ENCODE peak calls at places on chromosomes 2 and 18, in eight cellular contexts. Y is thyroid gland, Z is spleen, E is PC-3, R is GM06990, C is stomach, Q is fibroblast of lung, I is neural progenitor cell. U is an unnamed sample.

GRCh38 chr2:146246734-146247523 is 1597.9 kb upstream of the ACVR2A start:
- DNase-seq in Z (no peak), Q (no peak), I (no peak), E (no peak), Y (no peak), C (no peak), R (no peak), U (no peak)

GRCh38 chr2:237978058-237978712 is 11.4 kb downstream of the UBE2F start:
- DNase-seq in C (peak; percentile 17), Z (no peak), Q (peak; percentile 56), Y (no peak), I (no peak), E (no peak), R (no peak), U (no peak)

GRCh38 chr2:112579280-112579679 is 5.1 kb upstream of the CHCHD5 start:
- DNase-seq in E (peak; percentile 95), I (no peak), Z (no peak), R (no peak), Y (no peak), Q (peak; percentile 93), C (no peak), U (no peak)

GRCh38 chr18:36315736-36316135 is 18.2 kb downstream of the FHOD3 start:
- DNase-seq in I (peak; percentile 76), R (no peak), Q (no peak), E (peak; percentile 63), Y (peak; percentile 67), C (no peak), Z (no peak), U (no peak)

GRCh38 chr2:239523147-239523943 is 122.5 kb upstream of the HDAC4 start:
- DNase-seq in R (no peak), I (no peak), C (no peak), Z (peak; percentile 63), Y (no peak), E (no peak), Q (no peak), U (peak; percentile 49)

GRCh38 chr2:142880275-142880674 is 2.8 kb downstream of the KYNU start:
- DNase-seq in I (no peak), R (no peak), Z (no peak), Q (peak; percentile 52), E (peak; percentile 77), Y (no peak), C (no peak), U (no peak)

GRCh38 chr2:221677688-221678087 is 105.6 kb upstream of the EPHA4 start:
- DNase-seq in R (no peak), Z (no peak), Y (no peak), C (no peak), Q (no peak), E (no peak), I (no peak), U (no peak)

GRCh38 chr2:161981679-161982300 is 92.2 kb downstream of the DPP4 start:
- DNase-seq in I (no peak), R (no peak), C (no peak), E (no peak), Q (no peak), Y (no peak), Z (no peak), U (no peak)

GRCh38 chr18:28690100-28690499 is 513.2 kb upstream of the CDH2 start:
- DNase-seq in C (no peak), R (no peak), I (no peak), E (peak; percentile 29), Q (no peak), Y (no peak), Z (no peak), U (no peak)

GRCh38 chr18:57951999-57952774 is 91.8 kb upstream of the NEDD4L start:
- DNase-seq in Y (peak; percentile 77), C (no peak), Q (peak; percentile 10), I (no peak), Z (no peak), R (no peak), E (no peak), U (no peak)

GRCh38 chr2:217752714-217753459 is 249.9 kb downstream of the TNS1 start:
- DNase-seq in Z (no peak), Y (no peak), E (no peak), Q (no peak), I (no peak), C (no peak), R (no peak), U (no peak)

GRCh38 chr18:49510393-49511115 is 23.5 kb upstream of the C18orf32 start:
- DNase-seq in I (peak; percentile 68), Y (peak; percentile 62), E (peak; percentile 55), Q (peak; percentile 64), C (peak; percentile 38), Z (no peak), R (peak; percentile 19), U (peak; percentile 37)

GRCh38 chr2:227285741-227286140 is 39.3 kb upstream of the MFF start:
- DNase-seq in Q (no peak), I (no peak), Y (no peak), R (no peak), E (no peak), Z (no peak), C (no peak), U (no peak)

GRCh38 chr2:133557624-133558023 is 10.6 kb downstream of the NCKAP5 start:
- DNase-seq in Y (no peak), C (no peak), R (no peak), E (no peak), I (no peak), Q (no peak), Z (no peak), U (no peak)

GRCh38 chr2:216283038-216283900 is 89.0 kb downstream of the MARCHF4 start:
- DNase-seq in I (peak; percentile 50), Y (peak; percentile 6), C (no peak), Q (no peak), E (peak; percentile 17), R (peak; percentile 63), Z (no peak), U (peak; percentile 87)

GRCh38 chr2:158671381-158672245 is 123.5 kb upstream of the DAPL1 start:
- DNase-seq in R (no peak), Y (peak; percentile 86), E (no peak), C (no peak), I (no peak), Z (no peak), Q (no peak), U (no peak)

GRCh38 chr2:287471-287885 is 413 bp downstream of the ALKAL2 start:
- DNase-seq in Q (peak; percentile 48), E (no peak), Y (peak; percentile 29), I (peak; percentile 68), Z (no peak), C (peak; percentile 45), R (no peak), U (peak; percentile 86)

GRCh38 chr2:290090-290722 is 2.3 kb upstream of the ALKAL2 start:
- DNase-seq in Q (peak; percentile 83), Z (peak; percentile 86), E (peak; percentile 80), I (peak; percentile 81), Y (peak; percentile 77), R (peak; percentile 54), C (peak; percentile 79), U (peak; percentile 89)

GRCh38 chr2:288743-289361 is 961 bp upstream of the ALKAL2 start:
- DNase-seq in R (no peak), Q (no peak), E (no peak), I (peak; percentile 23), Z (no peak), C (no peak), Y (no peak), U (peak; percentile 84)

GRCh38 chr2:288002-288742 is at the start of gene ALKAL2:
- DNase-seq in Q (no peak), I (peak; percentile 66), E (no peak), Y (no peak), R (no peak), Z (no peak), C (peak; percentile 39), U (peak; percentile 86)

GRCh38 chr2:289362-290089 is 1.6 kb upstream of the ALKAL2 start:
- DNase-seq in R (no peak), Q (peak; percentile 26), Z (no peak), Y (peak; percentile 23), I (peak; percentile 55), E (peak; percentile 25), C (peak; percentile 59), U (peak; percentile 78)
- H3K27me3 ChIP-seq in R (no peaks in the 10 kb centered on the region), Q (peaks cover 6% of the 10 kb centered on the region), Z (peaks cover 50% of the 10 kb centered on the region), Y (peaks cover 3% of the 10 kb centered on the region), I (peaks cover 84% of the 10 kb centered on the region), E (peaks cover 17% of the 10 kb centered on the region), C (peaks cover 9% of the 10 kb centered on the region), U (peaks cover 35% of the 10 kb centered on the region)

GRCh38 chr18:25231327-25231691 is 120.7 kb downstream of the ZNF521 start:
- DNase-seq in Y (no peak), C (no peak), E (no peak), Z (no peak), Q (no peak), I (no peak), R (no peak), U (no peak)
- H3K4me3 ChIP-seq in Y (no peak overlapping the region), C (no peak overlapping the region), E (no peak overlapping the region), Z (no peak overlapping the region), Q (no peak overlapping the region), I (no peak overlapping the region), R (no peak overlapping the region), U (no peak overlapping the region)

GRCh38 chr2:208189782-208190181 is at the start of gene C2orf80:
- DNase-seq in Y (no peak), I (peak; percentile 65), E (no peak), C (no peak), Q (no peak), Z (no peak), R (no peak), U (peak; percentile 24)

GRCh38 chr2:208192611-208193248 is 2.9 kb upstream of the C2orf80 start:
- DNase-seq in R (no peak), Z (no peak), Q (no peak), E (peak; percentile 78), Y (no peak), I (no peak), C (peak; percentile 55), U (no peak)

DNA sequence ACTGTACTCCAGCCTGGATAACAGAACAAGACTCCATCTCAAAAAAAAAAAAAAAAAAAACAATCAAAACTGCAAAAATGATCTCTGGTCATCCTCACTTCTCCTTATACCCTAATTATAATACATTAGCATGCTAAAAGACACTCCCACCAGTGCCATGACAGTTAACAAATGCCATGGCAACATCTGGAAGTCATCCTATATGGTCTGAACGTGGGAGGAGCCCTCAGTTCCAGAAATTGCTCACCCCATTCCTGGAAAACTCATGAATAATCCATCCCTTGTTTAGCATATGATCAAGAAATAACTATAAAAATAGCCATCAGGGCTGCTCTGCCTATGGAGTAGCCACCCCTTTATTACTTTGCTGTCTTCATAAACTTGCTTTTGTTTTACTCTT is 5.6 kb upstream of the C2orf80 start:
- DNase-seq in Q (no peak), C (no peak), R (no peak), I (no peak), Z (no peak), Y (no peak), E (no peak), U (no peak)
- H3K36me3 ChIP-seq in Q (no peaks in the 10 kb centered on the region), C (no peaks in the 10 kb centered on the region), R (no peaks in the 10 kb centered on the region), I (no peaks in the 10 kb centered on the region), Z (no peaks in the 10 kb centered on the region), Y (no peaks in the 10 kb centered on the region), E (no peaks in the 10 kb centered on the region), U (no peaks in the 10 kb centered on the region)

DNA sequence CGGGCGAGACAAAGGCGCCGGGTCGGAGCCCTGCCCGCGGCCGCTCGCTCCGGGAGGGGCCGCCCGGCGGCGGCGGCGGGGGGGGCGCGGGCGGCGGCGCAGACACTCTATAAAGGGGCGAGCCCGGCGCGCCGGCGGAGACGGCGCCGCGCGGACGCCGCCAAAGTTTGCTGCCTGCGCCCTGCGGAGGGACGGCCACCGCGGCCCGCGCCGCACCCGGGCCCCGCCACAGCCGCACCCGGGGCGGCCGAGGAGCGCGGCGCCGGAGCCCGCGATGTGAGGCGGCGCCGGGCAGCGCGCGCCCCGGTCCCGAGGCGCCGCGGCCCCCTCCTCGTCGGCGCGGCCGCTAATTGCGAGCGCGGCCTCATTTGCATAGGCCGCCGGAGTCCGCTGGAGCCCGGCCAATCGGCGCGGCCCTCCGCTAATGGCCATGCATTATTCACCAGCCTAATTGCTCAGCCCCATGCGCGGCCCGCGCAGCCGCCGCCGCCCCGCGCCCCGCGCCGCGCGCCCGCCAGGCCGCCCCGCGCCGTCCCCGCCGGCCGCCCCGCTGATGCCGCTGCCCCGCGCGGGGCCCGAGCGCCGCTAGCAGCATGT is at the start of gene SALL3:
- DNase-seq in R (no peak), Y (no peak), Q (no peak), Z (no peak), C (no peak), I (peak; percentile 94), E (no peak), U (peak; percentile 97)
- H3K27me3 ChIP-seq in R (no peaks in the 10 kb centered on the region), Y (peaks cover 29% of the 10 kb centered on the region), Q (peaks cover 37% of the 10 kb centered on the region), Z (peaks cover 94% of the 10 kb centered on the region), C (peaks cover 20% of the 10 kb centered on the region), I (peaks cover 93% of the 10 kb centered on the region), E (peaks cover 58% of the 10 kb centered on the region), U (peaks cover 47% of the 10 kb centered on the region)